ENCODE peak calls at places on chromosomes 16 and 17, in eight cellular contexts. L is HAP-1; H is hepatocyte; Z is tibial nerve; P is Caco-2; B is mesendoderm; G is ovary; F is CD4-positive, CD25-positive, alpha-beta regulatory T cell. A is an unnamed sample. For H3K27me3, the result is how much of the 10 kb centered on the place peaks cover.

GRCh38 chr17:40936437-40936971 is 942 bp downstream of the KRT23 start:
- DNase-seq in G (no peak), F (no peak), B (no peak), P (peak), L (no peak), Z (no peak), H (peak), A (peak)

GRCh38 chr17:29720471-29720990 is 97.8 kb upstream of the CORO6 start:
- DNase-seq in F (no peak), B (no peak), P (no peak), H (no peak), L (no peak), G (no peak), Z (no peak), A (no peak)

GRCh38 chr17:21289175-21289901 is 4.8 kb downstream of the MAP2K3 start:
- DNase-seq in P (no peak), F (no peak), L (no peak), B (no peak), H (no peak), Z (no peak), G (no peak), A (peak)

GRCh38 chr17:21419299-21420239 is 43.4 kb downstream of the KCNJ12 start:
- DNase-seq in H (no peak), P (no peak), L (no peak), B (peak), F (peak), Z (no peak), G (no peak), A (peak)

GRCh38 chr16:19424478-19424877 is 6.8 kb downstream of the TMC5 start:
- DNase-seq in F (no peak), P (no peak), H (no peak), L (no peak), Z (no peak), B (no peak), G (no peak), A (no peak)

GRCh38 chr17:75514299-75515228 is 773 bp downstream of the CASKIN2 start:
- DNase-seq in F (no peak), B (peak), Z (no peak), H (peak), P (no peak), L (peak), G (peak), A (peak)

GRCh38 chr16:8583199-8583598 is 7.1 kb downstream of the TMEM114 start:
- DNase-seq in F (no peak), Z (no peak), B (no peak), G (no peak), H (no peak), L (no peak), P (no peak), A (no peak)

GRCh38 chr17:7857724-7858486 is at the start of gene CYB5D1:
- DNase-seq in F (peak), G (peak), Z (peak), B (peak), H (peak), L (peak), P (peak), A (peak)

GRCh38 chr17:3004925-3005324 is 58.5 kb downstream of the OR1D5 start:
- DNase-seq in P (no peak), F (no peak), B (no peak), Z (peak), G (no peak), H (no peak), L (no peak), A (no peak)

GRCh38 chr17:40950176-40950575 is 12.7 kb upstream of the KRT23 start:
- DNase-seq in H (no peak), P (no peak), G (no peak), F (no peak), L (no peak), B (no peak), Z (no peak), A (no peak)

GRCh38 chr17:59763861-59764260 is 56.4 kb downstream of the VMP1 start:
- DNase-seq in F (no peak), H (no peak), L (no peak), P (no peak), B (peak), Z (no peak), G (no peak), A (no peak)

GRCh38 chr16:22971346-22971924 is 157.5 kb downstream of the HS3ST2 start:
- DNase-seq in Z (no peak), G (no peak), L (no peak), H (no peak), F (no peak), P (no peak), B (no peak), A (no peak)

GRCh38 chr16:88814144-88814502 is 2.4 kb upstream of the APRT start:
- DNase-seq in F (no peak), B (no peak), Z (no peak), H (no peak), P (no peak), L (no peak), G (no peak), A (no peak)

GRCh38 chr17:76841776-76842405 is 26.3 kb upstream of the MGAT5B start:
- DNase-seq in H (no peak), Z (no peak), P (no peak), F (no peak), L (peak), B (peak), G (no peak), A (peak)

GRCh38 chr17:2965621-2966275 is 97.7 kb downstream of the OR1D5 start:
- DNase-seq in F (no peak), P (peak), G (no peak), L (no peak), B (no peak), Z (no peak), H (peak), A (no peak)

GRCh38 chr16:84933774-84934571 is 77.4 kb downstream of the ZDHHC7 start:
- DNase-seq in Z (peak), L (no peak), G (peak), P (no peak), F (no peak), H (no peak), B (no peak), A (peak)

GRCh38 chr17:163514-164103 is 17.8 kb downstream of the DOC2B start:
- DNase-seq in F (no peak), P (no peak), Z (no peak), B (no peak), H (no peak), L (no peak), G (no peak), A (peak)

GRCh38 chr17:76997981-76998531 is 129.9 kb downstream of the MGAT5B start:
- DNase-seq in G (no peak), H (no peak), B (no peak), F (peak), L (no peak), Z (no peak), P (no peak), A (no peak)

GRCh38 chr17:47829870-47830269 is 1.5 kb downstream of the MRPL10 start:
- DNase-seq in G (no peak), L (no peak), Z (no peak), P (no peak), H (no peak), F (peak), B (no peak), A (no peak)

GRCh38 chr17:2124391-2124790 is 69.5 kb downstream of the HIC1 start:
- DNase-seq in Z (no peak), B (peak), G (no peak), H (no peak), P (no peak), L (no peak), F (no peak), A (peak)

GRCh38 chr17:46121841-46122485 is 71.3 kb downstream of the KANSL1 start:
- DNase-seq in L (no peak), B (no peak), G (no peak), P (no peak), H (no peak), F (no peak), Z (no peak), A (no peak)

GRCh38 chr17:83183150-83183820 is 103.9 kb downstream of the METRNL start:
- DNase-seq in Z (no peak), L (no peak), G (no peak), B (no peak), P (no peak), H (no peak), F (no peak), A (no peak)

GRCh38 chr16:56632160-56632847 is at the start of gene MT1M:
- DNase-seq in G (no peak), B (peak), F (no peak), L (peak), P (no peak), Z (no peak), H (peak), A (peak)

GRCh38 chr16:17177968-17178880 is 292.5 kb downstream of the XYLT1 start:
- DNase-seq in H (peak), Z (no peak), G (no peak), P (no peak), B (no peak), F (no peak), L (no peak), A (no peak)

GRCh38 chr16:78926723-78927200 is 673.8 kb downstream of the MAF start:
- DNase-seq in H (no peak), L (no peak), G (no peak), F (no peak), B (no peak), P (no peak), Z (no peak), A (no peak)

GRCh38 chr17:794876-795275 is 12.7 kb downstream of the MRM3 start:
- DNase-seq in Z (peak), H (peak), B (peak), G (peak), P (peak), F (peak), L (peak), A (peak)

GRCh38 chr17:19482571-19482970 is 51.1 kb upstream of the SLC47A1 start:
- DNase-seq in Z (no peak), G (no peak), P (no peak), H (no peak), B (peak), L (peak), F (no peak), A (no peak)

GRCh38 chr17:49965522-49965905 is 3.5 kb upstream of the DLX4 start:
- DNase-seq in H (no peak), G (no peak), L (no peak), B (peak), P (no peak), Z (no peak), F (no peak), A (peak)
- H3K27me3 ChIP-seq in H (half or more), G (under half), L (under half), B (half or more), P (under half), Z (half or more), F (under half), A (half or more)

GRCh38 chr16:51388516-51388951 is 237.5 kb upstream of the SALL1 start:
- DNase-seq in Z (no peak), L (peak), P (no peak), H (no peak), G (no peak), F (no peak), B (no peak), A (no peak)
- H3K27me3 ChIP-seq in Z (under half), L (under half), P (under half), H (under half), G (under half), F (under half), B (under half), A (under half)

GRCh38 chr17:79214940-79215604 is 140.4 kb downstream of the ENGASE start:
- DNase-seq in H (no peak), F (no peak), L (no peak), P (no peak), Z (no peak), B (no peak), G (no peak), A (peak)
- H3K27me3 ChIP-seq in H (under half), F (under half), L (half or more), P (under half), Z (half or more), B (under half), G (under half), A (under half)

GRCh38 chr17:65588194-65588808 is 26.9 kb upstream of the AXIN2 start:
- DNase-seq in H (peak), Z (no peak), P (peak), L (no peak), B (peak), G (no peak), F (no peak), A (peak)

GRCh38 chr17:65587602-65588193 is 26.2 kb upstream of the AXIN2 start:
- DNase-seq in P (no peak), H (no peak), L (no peak), Z (no peak), G (no peak), B (no peak), F (no peak), A (peak)

GRCh38 chr17:65586899-65587298 is 25.5 kb upstream of the AXIN2 start:
- DNase-seq in B (no peak), Z (no peak), H (no peak), L (no peak), P (no peak), G (no peak), F (no peak), A (peak)

GRCh38 chr17:65592131-65592965 is 30.9 kb upstream of the AXIN2 start:
- DNase-seq in H (no peak), B (no peak), G (no peak), L (no peak), Z (no peak), P (no peak), F (no peak), A (peak)

GRCh38 chr17:65589321-65589720 is 27.9 kb upstream of the AXIN2 start:
- DNase-seq in B (no peak), Z (no peak), F (no peak), H (no peak), L (no peak), G (no peak), P (no peak), A (no peak)
- H3K27me3 ChIP-seq in B (under half), Z (under half), F (under half), H (under half), L (under half), G (under half), P (under half), A (under half)

DNA sequence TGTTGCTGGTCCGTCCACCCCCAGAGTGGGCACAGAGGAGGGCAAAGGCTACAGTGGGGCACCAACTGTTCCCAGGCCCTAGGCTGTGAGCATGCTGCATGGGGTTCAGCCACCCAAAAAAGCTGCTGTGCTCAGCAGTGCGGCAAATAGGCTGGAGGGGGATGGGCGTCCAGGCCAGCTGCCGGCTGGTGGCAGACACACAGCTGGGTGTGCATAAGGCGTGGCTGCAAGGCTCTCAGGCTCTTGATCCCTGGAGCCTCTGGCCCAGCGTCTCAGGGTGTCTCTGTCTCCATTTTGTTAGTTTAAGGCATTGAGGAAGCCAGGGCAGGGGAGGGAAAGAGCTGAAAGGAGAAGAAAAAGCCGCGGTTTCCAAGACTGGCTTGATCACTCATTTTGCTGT is 8.8 kb downstream of the RPL19 start:
- DNase-seq in Z (no peak), P (no peak), F (no peak), L (peak), G (no peak), B (peak), H (no peak), A (peak)
- H3K27me3 ChIP-seq in Z (under half), P (under half), F (under half), L (under half), G (under half), B (under half), H (under half), A (under half)

GRCh38 chr17:79216826-79217225 is 142.2 kb downstream of the ENGASE start:
- DNase-seq in G (no peak), H (no peak), F (no peak), P (no peak), L (no peak), Z (no peak), B (no peak), A (no peak)
- H3K27me3 ChIP-seq in G (under half), H (under half), F (under half), P (under half), L (half or more), Z (half or more), B (under half), A (under half)

DNA sequence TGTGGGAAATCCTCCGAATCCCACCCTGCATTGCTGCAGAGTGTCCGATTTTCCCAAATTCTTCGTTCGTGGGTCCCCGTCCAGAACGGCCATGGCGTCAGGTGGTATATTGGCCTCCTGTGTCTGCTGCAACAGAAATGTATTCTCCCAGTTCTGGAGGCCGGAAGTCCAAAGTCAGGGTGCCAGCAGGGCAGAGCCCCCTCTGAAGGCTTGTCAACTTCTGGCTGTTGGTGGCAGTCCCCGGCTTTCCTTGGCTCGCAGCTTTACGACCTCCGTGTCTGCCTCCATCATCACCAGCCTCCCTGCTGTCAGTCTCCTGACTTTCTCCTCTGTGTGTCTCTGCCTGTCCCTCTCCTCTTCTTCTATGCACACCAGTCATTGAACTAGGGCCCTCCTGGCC is 142.1 kb upstream of the FOXF1 start:
- DNase-seq in G (no peak), F (no peak), P (no peak), Z (no peak), H (no peak), L (no peak), B (no peak), A (no peak)
- H3K27me3 ChIP-seq in G (under half), F (under half), P (under half), Z (under half), H (under half), L (under half), B (under half), A (under half)

GRCh38 chr16:86869288-86870022 is 291.1 kb downstream of the FOXL1 start:
- DNase-seq in B (no peak), L (no peak), F (no peak), G (no peak), H (no peak), P (no peak), Z (no peak), A (no peak)
- H3K27me3 ChIP-seq in B (under half), L (under half), F (under half), G (under half), H (under half), P (under half), Z (under half), A (under half)

GRCh38 chr16:25606069-25606468 is 85.7 kb upstream of the HS3ST4 start:
- DNase-seq in G (no peak), L (no peak), F (no peak), H (no peak), P (no peak), Z (no peak), B (peak), A (no peak)

GRCh38 chr16:25608002-25608401 is 83.8 kb upstream of the HS3ST4 start:
- DNase-seq in L (no peak), P (no peak), Z (no peak), B (peak), H (no peak), F (no peak), G (no peak), A (no peak)

GRCh38 chr16:25605381-25605780 is 86.4 kb upstream of the HS3ST4 start:
- DNase-seq in L (no peak), G (no peak), Z (no peak), F (no peak), B (peak), P (no peak), H (no peak), A (no peak)
- H3K27me3 ChIP-seq in L (under half), G (under half), Z (under half), F (under half), B (under half), P (under half), H (under half), A (under half)

GRCh38 chr17:79171152-79171551 is 96.5 kb downstream of the ENGASE start:
- DNase-seq in Z (no peak), F (no peak), P (no peak), H (no peak), B (no peak), G (no peak), L (no peak), A (no peak)

GRCh38 chr17:79176792-79177601 is 102.4 kb downstream of the ENGASE start:
- DNase-seq in P (no peak), H (no peak), F (no peak), L (no peak), G (no peak), B (no peak), Z (no peak), A (peak)

GRCh38 chr17:79174905-79175856 is 100.6 kb downstream of the ENGASE start:
- DNase-seq in P (no peak), Z (no peak), F (no peak), L (no peak), G (no peak), B (no peak), H (no peak), A (no peak)

GRCh38 chr17:79177877-79178276 is 103.3 kb downstream of the ENGASE start:
- DNase-seq in L (no peak), P (no peak), Z (no peak), H (no peak), B (no peak), F (no peak), G (no peak), A (no peak)

DNA sequence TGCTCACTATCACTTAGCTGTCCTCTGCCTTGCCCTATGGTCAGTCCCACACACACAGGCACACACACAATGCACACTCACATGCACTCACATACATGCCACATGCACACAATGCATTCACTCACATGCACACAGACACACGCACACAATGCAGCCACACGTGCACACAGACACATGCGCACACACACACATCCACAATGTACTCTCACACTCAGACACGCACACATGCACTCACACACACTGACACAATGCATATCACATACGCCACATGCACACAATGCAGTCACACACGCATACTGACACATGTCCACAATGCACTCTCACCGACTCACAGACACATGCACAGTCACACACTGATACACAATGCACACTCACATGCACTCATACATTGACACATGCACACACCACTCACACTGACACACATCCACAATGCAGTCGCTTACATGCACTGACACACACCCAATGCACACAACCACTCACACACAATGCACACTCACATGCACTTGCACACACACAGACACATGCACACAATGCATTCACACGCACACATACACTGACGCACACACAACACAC is 99.7 kb downstream of the ENGASE start:
- DNase-seq in Z (no peak), F (no peak), G (no peak), L (no peak), B (no peak), P (no peak), H (no peak), A (no peak)
- H3K27me3 ChIP-seq in Z (under half), F (under half), G (under half), L (half or more), B (under half), P (under half), H (under half), A (under half)